ENCODE peak calls at places on chromosomes 4 and X, in nine cellular contexts. W is iPS-NIHi11, T is NCI-H69, G is NCI-H510A treated with DMSO at 0.1 percent for 48 hours, J is tibial nerve, A is T-cell, H is EL, N is NCI-H1417, K is activated T-cell treated with anti-CD3 and anti-CD28 coated beads for 1 hour. I is an unnamed sample.

GRCh38 chrX:118802857-118803256 is 20.8 kb upstream of the ZCCHC12 start:
- DNase-seq in W (no peak), T (no peak), G (no peak), J (peak), A (no peak), H (peak), N (no peak), K (no peak), I (no peak)

GRCh38 chrX:86910602-86911311 is 606.8 kb upstream of the KLHL4 start:
- DNase-seq in W (no peak), T (no peak), G (no peak), J (no peak), A (no peak), H (no peak), N (no peak), K (no peak), I (no peak)

GRCh38 chr4:83851261-83852084 is 315.6 kb downstream of the GPAT3 start:
- DNase-seq in W (peak), T (no peak), G (no peak), J (no peak), A (no peak), H (peak), N (no peak), K (no peak), I (no peak)

GRCh38 chrX:9458516-9459078 is 6.3 kb upstream of the TBL1X start:
- DNase-seq in W (no peak), T (no peak), G (no peak), J (no peak), A (no peak), H (no peak), N (no peak), K (no peak), I (no peak)

GRCh38 chrX:46327229-46328081 is 217.8 kb downstream of the ZNF674 start:
- DNase-seq in W (peak), T (no peak), G (no peak), J (no peak), A (no peak), H (peak), N (no peak), K (no peak), I (no peak)

GRCh38 chrX:72083291-72083690 is 48.4 kb downstream of the RTL5 start:
- DNase-seq in W (no peak), T (no peak), G (no peak), J (no peak), A (no peak), H (no peak), N (no peak), K (no peak), I (no peak)

GRCh38 chrX:10115082-10115481 is 41.7 kb upstream of the CLCN4 start:
- DNase-seq in W (no peak), T (no peak), G (no peak), J (no peak), A (no peak), H (no peak), N (no peak), K (no peak), I (no peak)

GRCh38 chrX:39957816-39958561 is 139.8 kb downstream of the BCOR start:
- DNase-seq in W (no peak), T (no peak), G (no peak), J (no peak), A (no peak), H (peak), N (no peak), K (no peak), I (no peak)

GRCh38 chr4:40448875-40449274 is 113.7 kb downstream of the CHRNA9 start:
- DNase-seq in W (no peak), T (peak), G (peak), J (no peak), A (no peak), H (no peak), N (no peak), K (no peak), I (no peak)